ENCODE peak calls at places on chromosomes 1 and 21, in six cellular contexts. X is stomach; Y is activated CD4-positive, alpha-beta T cell treated with anti-CD3 and anti-CD28 coated beads, Interleukin-2, amount 10 ng/mL, durations not matched to agents 7 days and 5 days; Q is Calu3; Z is GM23248; G is neural progenitor cell. C is an unnamed sample.

GRCh38 chr1:177472567-177472966 is 301.8 kb downstream of the BRINP2 start:
- DNase-seq in Q (no peak), G (no peak), Z (no peak), X (no peak), Y (no peak), C (no peak)

GRCh38 chr21:15282666-15283065 is 217.9 kb upstream of the NRIP1 start:
- DNase-seq in Z (no peak), G (no peak), X (no peak), Q (no peak), Y (no peak), C (no peak)

GRCh38 chr1:23617019-23617418 is 57.7 kb upstream of the ID3 start:
- DNase-seq in Y (no peak), X (no peak), Q (no peak), G (no peak), Z (no peak), C (no peak)

GRCh38 chr1:165836664-165837482 is 9.5 kb downstream of the UCK2 start:
- DNase-seq in Q (no peak), G (no peak), X (no peak), Z (no peak), Y (no peak), C (no peak)

GRCh38 chr1:52702886-52703787 is 5.0 kb upstream of the COA7 start:
- DNase-seq in Q (peak; percentile 87), Z (peak; percentile 94), G (peak; percentile 94), X (peak; percentile 90), Y (peak; percentile 87), C (peak; percentile 90)

GRCh38 chr1:181033128-181033798 is 520 bp upstream of the MR1 start:
- DNase-seq in Q (peak; percentile 8), Z (peak; percentile 70), Y (peak; percentile 29), X (no peak), G (no peak), C (no peak)

GRCh38 chr1:204873714-204874113 is 3.1 kb downstream of the NFASC start:
- DNase-seq in Z (no peak), Y (no peak), X (no peak), G (no peak), Q (no peak), C (no peak)

GRCh38 chr1:239912471-239912870 is 179.2 kb upstream of the FMN2 start:
- DNase-seq in Z (peak; percentile 79), Q (no peak), Y (no peak), X (no peak), G (no peak), C (no peak)

GRCh38 chr1:7827134-7827955 is 25.5 kb downstream of the UTS2 start:
- DNase-seq in X (no peak), Z (no peak), Y (peak; percentile 18), Q (no peak), G (no peak), C (no peak)